ENCODE peak calls at places on chromosomes 1 and 21, in five cellular contexts. Z, P, L, G and Y are unnamed samples.

GRCh38 chr1:218460367-218460766 is 115.2 kb downstream of the TGFB2 start:
- DNase-seq in Z (no peak), P (no peak), L (no peak), G (no peak), Y (no peak)

GRCh38 chr1:224333309-224333926 is 3.4 kb upstream of the NVL start:
- DNase-seq in Z (no peak), P (no peak), L (peak), G (no peak), Y (no peak)

GRCh38 chr1:39539252-39539790 is 37.3 kb downstream of the PABPC4 start:
- DNase-seq in Z (peak), P (no peak), L (peak), G (no peak), Y (peak)

GRCh38 chr1:56819393-56819899 is at the start of gene FYB2:
- DNase-seq in Z (no peak), P (no peak), L (no peak), G (no peak), Y (no peak)

GRCh38 chr1:157457279-157457678 is 95.0 kb downstream of the FCRL5 start:
- DNase-seq in Z (no peak), P (no peak), L (no peak), G (no peak), Y (no peak)

GRCh38 chr1:238340989-238341388 is 450.3 kb upstream of the ZP4 start:
- DNase-seq in Z (no peak), P (no peak), L (no peak), G (no peak), Y (no peak)

GRCh38 chr1:183226963-183227362 is 40.9 kb downstream of the LAMC2 start:
- DNase-seq in Z (no peak), P (no peak), L (no peak), G (no peak), Y (no peak)

GRCh38 chr1:22739648-22740385 is 29.2 kb downstream of the EPHB2 start:
- DNase-seq in Z (no peak), P (peak), L (no peak), G (no peak), Y (no peak)

GRCh38 chr1:203364013-203364730 is 13.2 kb upstream of the FMOD start:
- DNase-seq in Z (no peak), P (no peak), L (no peak), G (no peak), Y (no peak)

GRCh38 chr1:115648717-115649691 is 7.2 kb downstream of the VANGL1 start:
- DNase-seq in Z (no peak), P (no peak), L (no peak), G (no peak), Y (no peak)

GRCh38 chr1:165903672-165904071 is 76.3 kb downstream of the UCK2 start:
- DNase-seq in Z (no peak), P (no peak), L (no peak), G (no peak), Y (no peak)

GRCh38 chr1:163315773-163316374 is 5.9 kb upstream of the NUF2 start:
- DNase-seq in Z (no peak), P (no peak), L (peak), G (no peak), Y (no peak)

GRCh38 chr1:168112673-168113305 is 23.9 kb downstream of the GPR161 start:
- DNase-seq in Z (no peak), P (no peak), L (peak), G (peak), Y (no peak)

GRCh38 chr1:198699167-198700015 is 60.6 kb downstream of the PTPRC start:
- DNase-seq in Z (peak), P (no peak), L (peak), G (peak), Y (no peak)

GRCh38 chr1:154595621-154596020 is 12.4 kb downstream of the ADAR start:
- DNase-seq in Z (no peak), P (no peak), L (no peak), G (no peak), Y (no peak)

GRCh38 chr1:1788646-1789431 is 10.6 kb upstream of the NADK start:
- DNase-seq in Z (no peak), P (no peak), L (peak), G (no peak), Y (no peak)

GRCh38 chr21:16196521-16197208 is 466.9 kb downstream of the USP25 start:
- DNase-seq in Z (no peak), P (no peak), L (peak), G (no peak), Y (no peak)

GRCh38 chr21:42245348-42246185 is 26.6 kb downstream of the ABCG1 start:
- DNase-seq in Z (no peak), P (no peak), L (no peak), G (no peak), Y (no peak)

GRCh38 chr1:223230161-223230881 is 87.3 kb upstream of the TLR5 start:
- DNase-seq in Z (no peak), P (no peak), L (no peak), G (no peak), Y (no peak)

GRCh38 chr1:53981220-53981619 is 35.1 kb downstream of the LRRC42 start:
- DNase-seq in Z (no peak), P (no peak), L (no peak), G (no peak), Y (no peak)

GRCh38 chr21:44370027-44370735 is 16.8 kb downstream of the TRPM2 start:
- DNase-seq in Z (no peak), P (no peak), L (no peak), G (no peak), Y (peak)

GRCh38 chr1:2494323-2494693 is 18.2 kb downstream of the PLCH2 start:
- DNase-seq in Z (no peak), P (no peak), L (peak), G (no peak), Y (no peak)

GRCh38 chr1:1287288-1288110 is 7.3 kb downstream of the SCNN1D start:
- DNase-seq in Z (no peak), P (no peak), L (no peak), G (no peak), Y (no peak)

GRCh38 chr1:36948606-36949005 is 85.7 kb downstream of the GRIK3 start:
- DNase-seq in Z (no peak), P (no peak), L (no peak), G (no peak), Y (no peak)